ENCODE peak calls at places on chromosomes 11 and 22, in eight cellular contexts. Z is PC-3; P is GM23248; B is CD8-positive, alpha-beta T cell; N is body of pancreas; I is HepG2; G is adrenal gland; C is fibroblast of lung. T is an unnamed sample.

GRCh38 chr11:46235777-46236688 is 41.4 kb upstream of the CREB3L1 start:
- DNase-seq in B (no peak), I (no peak), C (peak; percentile 43), P (peak; percentile 45), G (no peak), Z (no peak), N (no peak), T (no peak)

GRCh38 chr11:19963697-19964340 is 196.5 kb downstream of the DBX1 start:
- DNase-seq in G (no peak), B (no peak), P (no peak), C (no peak), Z (no peak), N (no peak), I (no peak), T (no peak)

GRCh38 chr22:26430600-26430999 is 1.5 kb downstream of the ASPHD2 start:
- DNase-seq in C (no peak), N (no peak), P (no peak), B (no peak), G (no peak), I (no peak), Z (no peak), T (no peak)

GRCh38 chr22:32080904-32081303 is 37.8 kb downstream of the SLC5A1 start:
- DNase-seq in G (peak; percentile 45), B (peak; percentile 16), I (peak; percentile 47), Z (peak; percentile 60), N (no peak), C (peak; percentile 60), P (peak; percentile 71), T (peak; percentile 1)

GRCh38 chr11:123351375-123351774 is 78.7 kb upstream of the GRAMD1B start:
- DNase-seq in N (peak; percentile 11), Z (no peak), G (no peak), P (no peak), I (no peak), C (peak; percentile 18), B (no peak), T (no peak)

GRCh38 chr22:36015806-36016519 is 12.7 kb downstream of the RBFOX2 start:
- DNase-seq in P (peak; percentile 43), N (no peak), G (no peak), B (no peak), I (no peak), Z (no peak), C (no peak), T (no peak)

GRCh38 chr22:37990862-37991261 is 6.5 kb upstream of the SOX10 start:
- DNase-seq in G (no peak), B (no peak), C (no peak), Z (no peak), N (no peak), P (no peak), I (no peak), T (no peak)

GRCh38 chr22:37898441-37899181 is 7.5 kb upstream of the MICALL1 start:
- DNase-seq in N (peak; percentile 69), Z (no peak), B (no peak), G (no peak), C (no peak), I (peak; percentile 77), P (no peak), T (no peak)

GRCh38 chr22:38716271-38716670 is 10.5 kb downstream of the GTPBP1 start:
- DNase-seq in C (no peak), Z (no peak), N (no peak), I (no peak), P (no peak), B (no peak), G (peak; percentile 10), T (no peak)

GRCh38 chr11:97894978-97895377 is 1125.8 kb upstream of the CNTN5 start:
- DNase-seq in I (no peak), P (no peak), C (no peak), Z (no peak), G (no peak), N (no peak), B (no peak), T (no peak)

GRCh38 chr11:128492903-128493569 is 94.3 kb downstream of the ETS1 start:
- DNase-seq in I (no peak), Z (no peak), P (peak; percentile 36), N (no peak), G (no peak), C (no peak), B (no peak), T (peak; percentile 48)

GRCh38 chr11:87150936-87151335 is 113.2 kb downstream of the TMEM135 start:
- DNase-seq in C (peak; percentile 34), P (peak; percentile 35), Z (peak; percentile 33), I (no peak), B (no peak), G (no peak), N (no peak), T (no peak)

GRCh38 chr11:73866586-73866996 is 10.1 kb downstream of the COA4 start:
- DNase-seq in Z (peak; percentile 76), C (peak; percentile 94), G (peak; percentile 83), N (no peak), I (peak; percentile 52), B (no peak), P (peak; percentile 97), T (no peak)

GRCh38 chr22:31866918-31867317 is 77.4 kb upstream of the YWHAH start:
- DNase-seq in Z (no peak), B (no peak), C (no peak), I (no peak), G (no peak), P (no peak), N (no peak), T (no peak)

DNA sequence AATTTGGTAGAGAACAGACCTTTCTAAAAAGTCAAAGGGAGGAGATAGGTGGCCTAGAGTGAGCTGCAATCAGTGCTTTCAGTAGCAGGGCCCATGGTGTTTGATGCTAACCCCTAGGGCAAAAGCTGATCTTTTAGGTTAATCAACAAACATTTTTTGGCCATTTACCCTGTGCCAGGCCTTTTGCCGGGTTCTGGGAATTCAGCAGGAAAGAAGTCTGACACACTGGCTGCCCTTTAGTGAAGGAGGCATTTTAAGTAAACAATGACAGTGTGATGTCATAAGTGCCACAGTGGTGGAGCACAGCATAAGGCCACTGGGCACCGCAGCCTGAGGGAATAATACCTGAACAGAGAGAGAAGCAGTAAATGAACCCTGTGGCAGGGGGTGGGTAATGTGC is 29.0 kb downstream of the C22orf31 start:
- DNase-seq in P (peak; percentile 22), G (no peak), Z (peak; percentile 28), I (no peak), N (peak; percentile 39), C (peak; percentile 34), B (no peak), T (no peak)
- H3K4me1 ChIP-seq in P (peaks cover 27% of the 10 kb centered on the region), G (peaks cover 30% of the 10 kb centered on the region), Z (peaks cover 30% of the 10 kb centered on the region), I (peaks cover 98% of the 10 kb centered on the region), N (peaks cover 54% of the 10 kb centered on the region), C (peaks cover 17% of the 10 kb centered on the region), B (peaks cover 16% of the 10 kb centered on the region), T (peaks cover 8% of the 10 kb centered on the region)

DNA sequence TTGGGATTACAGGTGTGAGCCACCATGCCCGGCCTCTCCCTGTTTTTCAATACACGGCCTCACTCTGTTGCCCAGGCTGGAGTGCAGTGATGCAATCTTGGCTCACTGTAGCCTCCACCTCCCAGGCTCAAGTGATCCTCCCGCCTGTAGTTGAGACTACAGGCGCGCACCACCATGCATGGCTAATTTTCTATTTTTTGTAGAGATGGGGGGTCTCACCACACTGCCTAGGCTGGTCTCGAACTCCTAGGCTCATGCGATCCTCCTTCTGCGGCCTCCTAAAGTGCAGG is 11.5 kb downstream of the GATD1 start:
- DNase-seq in G (peak; percentile 25), Z (no peak), C (no peak), N (no peak), B (no peak), I (no peak), P (no peak), T (no peak)
- H3K36me3 ChIP-seq in G (peaks cover 70% of the 10 kb centered on the region), Z (peaks cover 38% of the 10 kb centered on the region), C (peaks cover 43% of the 10 kb centered on the region), N (peaks cover 17% of the 10 kb centered on the region), B (peaks cover 17% of the 10 kb centered on the region), I (peaks cover 58% of the 10 kb centered on the region), P (peaks cover 44% of the 10 kb centered on the region), T (peaks cover 31% of the 10 kb centered on the region)

DNA sequence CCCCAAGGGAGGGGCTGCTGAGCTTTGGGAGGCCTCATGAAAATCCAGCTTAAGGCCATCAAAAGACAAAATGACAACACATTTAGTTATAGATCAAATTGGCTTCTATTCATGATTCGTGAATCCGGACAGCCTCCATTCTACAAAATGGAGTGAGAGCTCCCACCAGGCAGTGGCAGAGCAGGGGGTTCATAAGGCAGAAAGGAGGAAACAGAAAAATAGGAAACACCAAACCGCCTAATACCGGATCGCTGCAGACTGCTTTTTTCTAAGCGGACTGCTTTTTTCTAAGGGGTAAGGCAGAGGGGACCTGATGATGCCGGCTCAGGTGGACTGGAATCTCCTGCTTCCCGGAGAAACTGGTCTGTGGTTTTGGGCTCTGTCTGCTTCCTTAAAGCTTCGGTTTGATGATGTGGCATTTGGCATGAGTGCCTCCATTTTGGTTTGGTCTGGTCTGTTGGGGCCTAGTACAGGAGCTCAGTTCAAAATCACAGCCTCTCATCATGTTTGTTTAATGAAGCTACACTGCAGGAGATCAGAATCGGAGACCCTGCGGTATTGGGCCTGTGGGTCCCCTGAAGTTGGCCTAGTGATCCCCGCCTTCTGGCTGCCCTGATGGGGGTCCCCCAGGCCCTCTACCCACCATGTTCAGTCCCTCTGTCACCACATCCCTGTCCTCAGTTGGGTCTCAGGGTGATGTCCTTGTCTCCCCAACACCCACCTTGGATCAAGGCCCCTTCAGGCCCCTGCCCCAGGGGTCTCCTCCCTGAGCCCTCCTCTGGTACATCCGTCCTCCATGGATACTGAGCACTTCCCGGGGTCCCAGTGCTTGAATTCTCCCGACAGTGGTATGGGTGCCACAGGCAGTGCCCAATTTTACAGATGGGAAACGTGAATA is 1.2 kb downstream of the ALDH3B1 start:
- DNase-seq in G (peak; percentile 21), I (no peak), Z (no peak), C (no peak), P (no peak), N (no peak), B (no peak), T (no peak)
- H3K27ac ChIP-seq in G (peak overlapping the region; percentile 90), I (peak overlapping the region; percentile 78), Z (peak overlapping the region; percentile 96), C (peak overlapping the region; percentile 97), P (peak overlapping the region; percentile 99), N (peak overlapping the region; percentile 88), B (no peak overlapping the region), T (no peak overlapping the region)

GRCh38 chr22:41498322-41498721 is 29.4 kb downstream of the ACO2 start:
- DNase-seq in G (no peak), B (no peak), Z (no peak), C (no peak), P (peak; percentile 12), I (no peak), N (no peak), T (no peak)

GRCh38 chr22:41499624-41500280 is 30.8 kb downstream of the ACO2 start:
- DNase-seq in G (no peak), I (no peak), P (no peak), Z (no peak), N (no peak), B (no peak), C (no peak), T (no peak)

GRCh38 chr22:41504397-41504796 is 35.5 kb downstream of the ACO2 start:
- DNase-seq in Z (no peak), B (no peak), G (peak; percentile 90), P (peak; percentile 76), I (no peak), N (no peak), C (no peak), T (no peak)

GRCh38 chr22:41500303-41500702 is 31.4 kb downstream of the ACO2 start:
- DNase-seq in N (no peak), B (no peak), I (no peak), P (no peak), Z (no peak), C (no peak), G (no peak), T (no peak)

DNA sequence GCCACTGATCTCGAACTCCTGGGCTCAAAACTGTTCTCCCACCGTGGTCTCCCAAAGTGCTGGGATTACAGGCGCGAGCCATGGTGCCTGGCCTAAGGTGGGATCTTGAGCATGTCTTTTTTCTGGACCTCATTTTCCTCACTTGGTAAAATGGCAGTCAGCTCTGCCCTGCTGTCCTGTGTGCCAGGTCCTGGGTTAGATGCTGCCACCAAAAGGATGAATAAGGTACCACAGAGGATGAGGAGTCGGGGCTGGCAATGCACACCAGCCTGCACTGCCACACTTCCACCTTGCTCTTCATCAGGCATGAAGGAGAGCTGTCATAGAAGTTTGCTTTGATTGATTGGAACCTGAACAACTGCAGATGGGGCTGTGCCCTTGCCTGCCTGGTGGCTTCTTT is 32.3 kb downstream of the ACO2 start:
- DNase-seq in G (no peak), P (peak; percentile 30), B (no peak), I (peak; percentile 23), Z (no peak), C (peak; percentile 27), N (no peak), T (no peak)
- H3K4me1 ChIP-seq in G (peaks cover 6% of the 10 kb centered on the region), P (peaks cover 8% of the 10 kb centered on the region), B (no peaks in the 10 kb centered on the region), I (no peaks in the 10 kb centered on the region), Z (no peaks in the 10 kb centered on the region), C (no peaks in the 10 kb centered on the region), N (no peaks in the 10 kb centered on the region), T (no peaks in the 10 kb centered on the region)

T was measured in effector memory CD4-positive, alpha-beta T cell.